ENCODE peak calls at places on chromosome 5, in eight cellular contexts. D, C, O, T, X, A, G and P are unnamed samples.

GRCh38 chr5:2739360-2740050 is 12.0 kb downstream of the IRX2 start:
- DNase-seq in D (no peak), C (peak), O (no peak), T (peak), X (no peak), A (no peak), G (no peak), P (peak)

GRCh38 chr5:150458819-150459557 is 9.4 kb upstream of the RPS14 start:
- DNase-seq in D (no peak), C (peak), O (peak), T (peak), X (peak), A (peak), G (peak), P (peak)

GRCh38 chr5:149550608-149551226 is 522 bp downstream of the CSNK1A1 start:
- DNase-seq in D (no peak), C (no peak), O (peak), T (peak), X (peak), A (no peak), G (peak), P (peak)

GRCh38 chr5:45578270-45578669 is 117.9 kb downstream of the HCN1 start:
- DNase-seq in D (peak), C (no peak), O (no peak), T (no peak), X (no peak), A (peak), G (no peak), P (no peak)

GRCh38 chr5:133041157-133041784 is 10.5 kb upstream of the HSPA4 start:
- DNase-seq in D (no peak), C (no peak), O (no peak), T (no peak), X (no peak), A (no peak), G (no peak), P (no peak)

GRCh38 chr5:159181152-159181551 is 28.2 kb downstream of the RNF145 start:
- DNase-seq in D (no peak), C (no peak), O (no peak), T (peak), X (no peak), A (no peak), G (no peak), P (no peak)

GRCh38 chr5:25006734-25007133 is 362.0 kb upstream of the CDH10 start:
- DNase-seq in D (no peak), C (peak), O (no peak), T (peak), X (peak), A (peak), G (no peak), P (peak)

GRCh38 chr5:95565280-95565920 is 10.5 kb downstream of the ARSK start:
- DNase-seq in D (no peak), C (no peak), O (no peak), T (peak), X (no peak), A (peak), G (no peak), P (no peak)

GRCh38 chr5:24823625-24824024 is 178.8 kb upstream of the CDH10 start:
- DNase-seq in D (no peak), C (no peak), O (no peak), T (no peak), X (no peak), A (peak), G (no peak), P (no peak)

GRCh38 chr5:143024227-143024920 is 254.2 kb downstream of the ARHGAP26 start:
- DNase-seq in D (no peak), C (no peak), O (no peak), T (no peak), X (no peak), A (no peak), G (no peak), P (no peak)

GRCh38 chr5:142941217-142941616 is 171.0 kb downstream of the ARHGAP26 start:
- DNase-seq in D (no peak), C (no peak), O (no peak), T (no peak), X (no peak), A (no peak), G (no peak), P (no peak)

GRCh38 chr5:109654455-109654854 is 35.3 kb upstream of the MAN2A1 start:
- DNase-seq in D (no peak), C (no peak), O (no peak), T (peak), X (no peak), A (peak), G (no peak), P (no peak)
- TF ChIP-seq EZH2phosphoT487 in D (no peak), C (no peak), O (no peak), T (no peak), X (no peak), A (no peak), G (no peak), P (no peak)

GRCh38 chr5:1119312-1119831 is 7.5 kb upstream of the SLC12A7 start:
- DNase-seq in D (no peak), C (no peak), O (no peak), T (no peak), X (no peak), A (no peak), G (no peak), P (no peak)

GRCh38 chr5:1120236-1120999 is 8.6 kb upstream of the SLC12A7 start:
- DNase-seq in D (no peak), C (no peak), O (no peak), T (peak), X (no peak), A (no peak), G (no peak), P (no peak)

GRCh38 chr5:1121891-1122290 is 10.0 kb upstream of the SLC12A7 start:
- DNase-seq in D (no peak), C (no peak), O (no peak), T (no peak), X (no peak), A (no peak), G (no peak), P (no peak)

GRCh38 chr5:1122511-1123284 is 10.8 kb upstream of the SLC12A7 start:
- DNase-seq in D (no peak), C (no peak), O (no peak), T (no peak), X (no peak), A (no peak), G (no peak), P (no peak)

GRCh38 chr5:1121101-1121500 is 9.2 kb upstream of the SLC12A7 start:
- DNase-seq in D (no peak), C (no peak), O (no peak), T (no peak), X (no peak), A (no peak), G (no peak), P (no peak)
- TF ChIP-seq EZH2phosphoT487 in D (no peak), C (no peak), O (no peak), T (no peak), X (no peak), A (no peak), G (no peak), P (no peak)

GRCh38 chr5:61123145-61123544 is 39.1 kb downstream of the SMIM15 start:
- DNase-seq in D (no peak), C (no peak), O (no peak), T (no peak), X (no peak), A (peak), G (no peak), P (no peak)
- TF ChIP-seq EZH2phosphoT487 in D (no peak), C (no peak), O (no peak), T (no peak), X (no peak), A (no peak), G (no peak), P (no peak)

DNA sequence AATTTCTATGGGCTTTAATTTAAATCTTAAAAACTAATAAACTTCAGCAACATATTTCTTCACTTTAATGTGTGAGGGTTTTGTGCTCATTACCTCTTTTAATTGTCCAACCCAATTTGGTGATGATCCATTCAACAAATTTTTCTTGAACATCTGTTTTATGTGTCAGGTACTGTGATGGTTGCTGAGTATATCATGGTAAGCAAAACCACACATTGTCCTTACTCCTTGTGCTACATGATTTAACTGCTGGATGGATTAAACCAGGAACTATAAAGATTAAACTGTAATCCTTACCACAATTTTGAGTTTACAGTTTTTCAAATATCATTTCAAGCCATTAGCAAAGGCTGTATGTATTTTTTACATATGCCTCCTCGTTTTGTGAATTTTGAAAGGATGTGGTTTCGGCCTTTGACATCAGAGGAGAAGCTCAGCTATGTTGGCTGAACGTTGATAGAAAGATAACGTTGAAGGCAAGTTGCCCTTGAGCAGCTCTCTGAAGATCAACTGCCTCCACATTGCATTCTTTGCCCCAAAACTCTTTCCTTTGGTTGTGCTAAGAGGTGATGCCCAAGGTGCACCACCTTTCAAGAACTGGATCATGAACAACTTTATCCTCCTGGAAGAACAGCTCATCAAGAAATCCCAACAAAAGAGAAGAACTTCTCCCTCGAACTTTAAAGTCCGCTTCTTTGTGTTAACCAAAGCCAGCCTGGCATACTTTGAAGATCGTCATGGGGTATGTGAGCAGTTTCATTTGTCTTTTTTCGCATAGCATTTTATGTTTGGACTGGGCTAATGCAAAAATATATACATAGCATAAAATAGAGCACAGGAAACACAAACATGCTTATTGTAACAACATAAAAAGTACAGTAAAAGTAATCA is at the start of gene ITK:
- DNase-seq in D (no peak), C (no peak), O (no peak), T (no peak), X (no peak), A (no peak), G (no peak), P (no peak)
- TF ChIP-seq EZH2phosphoT487 in D (no peak), C (no peak), O (no peak), T (no peak), X (no peak), A (peak), G (no peak), P (no peak)

GRCh38 chr5:155008669-155009068 is 4.9 kb upstream of the KIF4B start:
- DNase-seq in D (peak), C (no peak), O (no peak), T (peak), X (no peak), A (peak), G (no peak), P (no peak)
- TF ChIP-seq EZH2phosphoT487 in D (no peak), C (no peak), O (no peak), T (no peak), X (no peak), A (no peak), G (no peak), P (no peak)